ENCODE peak calls at places on chromosomes 12 and 14, in seven cellular contexts. O is heart right ventricle, B is GM23338, X is A673, Q is HCT116, E is psoas muscle, H is Panc1. C is an unnamed sample.
A peak's percentile ranks its signal among the peaks of the same experiment; 100 is the strongest.

GRCh38 chr14:106518054-106518943 is 991.9 kb downstream of the TMEM121 start:
- DNase-seq in H (peak; percentile 12), E (peak; percentile 55), O (peak; percentile 43), Q (no peak), X (peak; percentile 71), B (peak; percentile 1), C (no peak)

GRCh38 chr14:24605435-24606190 is 3.9 kb downstream of the GZMH start:
- DNase-seq in E (no peak), B (peak; percentile 78), O (peak; percentile 19), Q (peak; percentile 10), X (peak; percentile 49), H (peak; percentile 20), C (no peak)

GRCh38 chr12:71439613-71440392 is at the start of gene LGR5:
- DNase-seq in X (peak; percentile 84), E (peak; percentile 69), B (peak; percentile 73), H (no peak), Q (no peak), O (peak; percentile 17), C (peak; percentile 43)

GRCh38 chr14:104393199-104393897 is 186.2 kb upstream of the C14orf180 start:
- DNase-seq in O (peak; percentile 63), B (no peak), E (peak; percentile 67), Q (no peak), H (no peak), X (no peak), C (no peak)

GRCh38 chr12:13962699-13963098 is 18.7 kb downstream of the GRIN2B start:
- DNase-seq in B (peak; percentile 82), X (peak; percentile 57), Q (peak; percentile 10), H (no peak), O (no peak), E (no peak), C (no peak)

GRCh38 chr12:119593578-119594398 is at the start of gene TMEM233:
- DNase-seq in Q (no peak), B (peak; percentile 72), E (peak; percentile 94), H (no peak), O (peak; percentile 23), X (no peak), C (no peak)

GRCh38 chr14:24145700-24146621 is at the start of gene PSME2:
- DNase-seq in X (peak; percentile 33), H (no peak), O (no peak), E (no peak), Q (no peak), B (no peak), C (no peak)

GRCh38 chr12:84508943-84509342 is 403.7 kb downstream of the SLC6A15 start:
- DNase-seq in H (no peak), Q (no peak), X (no peak), E (peak; percentile 52), O (no peak), B (no peak), C (no peak)

GRCh38 chr14:61516957-61517356 is 178.4 kb upstream of the HIF1A start:
- DNase-seq in E (no peak), Q (no peak), X (no peak), B (no peak), H (no peak), O (no peak), C (no peak)

GRCh38 chr12:68011882-68012207 is 22.6 kb downstream of the IFNG-AS1 start:
- DNase-seq in E (no peak), H (no peak), B (peak; percentile 14), O (no peak), Q (no peak), X (no peak), C (no peak)

GRCh38 chr12:11795910-11796459 is 146.5 kb downstream of the ETV6 start:
- DNase-seq in X (no peak), O (no peak), B (peak; percentile 59), E (no peak), Q (peak; percentile 64), H (peak; percentile 13), C (no peak)

GRCh38 chr12:4049566-4050080 is 176.4 kb upstream of the PARP11 start:
- DNase-seq in B (no peak), O (no peak), E (no peak), X (no peak), Q (no peak), H (no peak), C (no peak)

GRCh38 chr12:54689034-54689372 is 40.8 kb upstream of the DCD start:
- DNase-seq in E (no peak), O (no peak), X (no peak), Q (no peak), H (no peak), B (peak; percentile 54), C (no peak)

GRCh38 chr12:113231275-113232231 is 10.3 kb downstream of the TPCN1 start:
- DNase-seq in B (peak; percentile 37), H (no peak), O (no peak), X (peak; percentile 42), E (no peak), Q (peak; percentile 54), C (no peak)

GRCh38 chr12:79521576-79521975 is 169.2 kb downstream of the PAWR start:
- DNase-seq in E (no peak), O (no peak), X (no peak), Q (no peak), H (no peak), B (no peak), C (no peak)

GRCh38 chr14:70640938-70641547 is 673 bp upstream of the TTC9 start:
- DNase-seq in B (peak; percentile 52), X (no peak), O (no peak), H (no peak), Q (no peak), E (peak; percentile 86), C (peak; percentile 34)

GRCh38 chr12:127829974-127830543 is 436.9 kb upstream of the TMEM132C start:
- DNase-seq in Q (no peak), O (no peak), X (no peak), H (no peak), E (no peak), B (no peak), C (no peak)

GRCh38 chr12:57603758-57604453 is 718 bp upstream of the DTX3 start:
- DNase-seq in X (no peak), Q (no peak), B (peak; percentile 75), O (no peak), H (no peak), E (no peak), C (peak; percentile 61)

GRCh38 chr12:57759360-57759980 is 4.6 kb downstream of the MARCHF9 start:
- DNase-seq in X (no peak), H (no peak), O (no peak), E (no peak), B (peak; percentile 60), Q (no peak), C (no peak)

GRCh38 chr12:10867381-10867780 is 16.7 kb downstream of the PRH1 start:
- DNase-seq in Q (no peak), O (no peak), E (no peak), H (no peak), B (peak; percentile 27), X (no peak), C (no peak)

DNA sequence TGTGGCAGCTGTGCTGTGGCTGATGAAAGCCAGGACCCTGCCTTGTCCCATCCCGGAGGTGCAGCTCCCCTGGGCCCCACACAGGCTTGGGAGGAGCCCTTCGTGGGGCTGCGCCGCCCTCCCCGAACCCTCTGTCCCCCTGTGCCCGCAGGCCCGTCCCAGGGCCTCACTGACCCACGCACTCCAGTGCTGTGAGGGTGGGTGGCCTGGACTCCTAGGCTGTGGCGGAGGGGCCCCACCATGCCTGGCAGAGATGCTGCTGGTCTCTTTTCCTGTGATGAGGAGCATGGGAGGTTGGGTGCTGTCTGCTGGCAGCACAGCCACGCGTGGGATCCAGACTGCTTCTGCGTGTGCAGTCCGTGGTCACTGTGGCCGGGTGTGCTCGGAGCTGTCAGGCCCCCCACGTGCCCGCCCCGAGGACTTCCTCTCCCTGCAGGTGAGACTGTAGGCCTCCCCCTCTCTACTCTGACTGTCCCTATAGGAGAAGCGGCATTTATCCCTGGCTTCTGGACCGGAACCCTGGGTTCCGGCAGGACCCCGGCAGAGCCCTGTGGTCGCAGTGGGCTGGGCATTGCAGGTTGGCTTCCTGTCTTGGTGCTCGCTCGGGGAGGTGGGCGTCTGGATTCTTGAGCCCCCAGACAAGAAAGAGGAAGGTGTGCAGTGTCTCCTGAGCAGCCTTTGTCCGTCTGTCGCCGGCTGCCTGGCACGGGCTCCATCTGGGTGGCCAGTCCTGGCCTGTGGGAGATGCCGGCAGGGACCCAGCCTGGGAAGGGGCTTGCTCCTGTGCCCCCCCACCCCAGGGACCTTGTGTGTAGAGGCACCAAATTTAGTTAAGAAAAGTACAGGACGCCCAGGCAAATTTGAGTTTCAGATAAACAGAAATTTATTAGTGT is 2.3 kb downstream of the MTA1 start:
- DNase-seq in O (no peak), Q (no peak), H (no peak), X (no peak), B (no peak), E (peak; percentile 51), C (no peak)
- H3K27ac ChIP-seq in O (peak overlapping the region; percentile 72), Q (peak overlapping the region; percentile 88), H (no peak overlapping the region), X (peak overlapping the region; percentile 91), B (no peak overlapping the region), E (no peak overlapping the region), C (peak overlapping the region; percentile 33)

GRCh38 chr12:60935981-60936761 is 1324.0 kb upstream of the USP15 start:
- DNase-seq in H (no peak), O (no peak), X (no peak), B (peak; percentile 48), E (no peak), Q (no peak), C (no peak)
- TF ChIP-seq CTCF in H (no peak), O (no peak), X (no peak), B (peak; percentile 62), E (no peak), Q (no peak), C (no peak)

DNA sequence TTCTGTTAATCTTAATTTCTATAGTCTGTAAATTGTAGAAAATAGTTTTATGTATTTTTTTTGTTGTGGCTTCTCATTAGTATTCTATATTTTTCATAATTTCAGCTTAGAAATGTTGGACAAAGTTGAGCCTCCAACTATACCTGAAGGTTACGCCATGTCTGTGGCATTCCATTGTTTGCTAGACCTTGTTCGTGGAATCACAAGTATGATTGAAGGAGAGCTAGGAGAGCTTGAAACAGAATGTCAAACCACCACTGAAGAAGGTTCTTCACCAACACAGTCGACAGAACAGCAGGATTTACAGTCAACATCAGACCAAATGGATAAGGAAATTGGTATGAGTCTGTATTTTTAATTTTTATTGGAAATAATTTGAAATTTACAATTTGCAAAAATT is 65.7 kb downstream of the MON2 start:
- DNase-seq in E (no peak), Q (no peak), H (no peak), O (no peak), B (no peak), X (no peak), C (no peak)
- H3K27ac ChIP-seq in E (no peak overlapping the region), Q (no peak overlapping the region), H (no peak overlapping the region), O (no peak overlapping the region), B (no peak overlapping the region), X (no peak overlapping the region), C (no peak overlapping the region)

DNA sequence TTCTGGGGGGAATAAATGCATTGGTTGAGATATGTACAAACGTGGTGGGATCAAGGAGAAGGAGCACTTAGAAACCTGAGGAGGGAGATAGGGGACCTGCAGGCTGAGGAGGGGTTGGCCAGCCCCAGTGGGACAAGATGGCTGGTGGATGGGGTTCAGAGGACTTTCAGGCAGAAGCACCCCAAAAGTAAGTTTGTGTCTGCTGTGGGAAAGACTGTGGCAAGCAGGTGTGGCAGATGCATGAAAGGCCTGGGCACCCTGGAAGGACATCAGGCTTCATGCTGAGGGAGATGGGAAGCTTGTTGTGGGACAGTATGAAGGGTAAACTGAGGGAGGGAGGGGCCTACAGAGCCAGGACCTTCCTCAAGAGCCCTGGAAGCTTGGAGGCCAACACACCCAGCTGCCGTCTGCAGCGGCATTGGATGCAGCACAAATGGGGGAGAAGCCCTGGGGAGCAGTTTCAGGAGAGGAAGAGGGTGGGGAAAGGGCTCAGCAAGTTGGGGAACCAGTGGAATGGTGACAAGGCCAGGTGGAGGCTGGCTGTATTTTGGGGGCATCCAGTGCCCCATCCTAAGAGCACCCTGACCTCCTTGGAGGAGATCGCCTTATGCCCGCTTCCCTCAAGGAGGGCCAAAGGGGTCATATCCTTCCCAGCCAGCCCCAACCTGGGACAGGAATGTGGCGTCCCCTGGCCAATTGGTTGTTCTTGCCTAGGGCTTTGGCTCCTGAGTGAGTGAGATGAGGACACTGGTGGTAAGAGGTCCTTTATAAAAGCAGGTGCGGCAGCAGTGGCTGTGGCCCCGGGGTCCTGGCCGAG is 20.8 kb downstream of the NFKBIA start:
- DNase-seq in Q (no peak), O (no peak), E (peak; percentile 8), H (no peak), B (no peak), X (no peak), C (no peak)
- TF ChIP-seq CTCF in Q (no peak), O (no peak), E (no peak), H (no peak), B (no peak), X (no peak), C (no peak)

C was measured in ovary.